ENCODE peak calls at places on chromosomes 4 and X, in eight cellular contexts. T, Q, E, B, M, G, J and V are unnamed samples.

GRCh38 chrX:102784550-102784949 is 64.0 kb downstream of the GPRASP3 start:
- DNase-seq in T (no peak), Q (no peak), E (no peak), B (no peak), M (no peak), G (no peak), J (no peak), V (no peak)

GRCh38 chr4:8830056-8830455 is 41.6 kb downstream of the HMX1 start:
- DNase-seq in T (no peak), Q (peak), E (no peak), B (no peak), M (no peak), G (no peak), J (no peak), V (no peak)

GRCh38 chr4:152385551-152385950 is 150.3 kb downstream of the FBXW7 start:
- DNase-seq in T (no peak), Q (no peak), E (no peak), B (no peak), M (no peak), G (no peak), J (no peak), V (no peak)

GRCh38 chr4:6278801-6279197 is 9.1 kb downstream of the WFS1 start:
- DNase-seq in T (peak), Q (no peak), E (no peak), B (no peak), M (no peak), G (no peak), J (no peak), V (no peak)

GRCh38 chr4:114563536-114564315 is 34.9 kb upstream of the UGT8 start:
- DNase-seq in T (peak), Q (no peak), E (no peak), B (no peak), M (no peak), G (no peak), J (no peak), V (no peak)

GRCh38 chrX:137573356-137574101 is 7.6 kb downstream of the ZIC3 start:
- DNase-seq in T (no peak), Q (no peak), E (no peak), B (no peak), M (peak), G (no peak), J (no peak), V (no peak)

GRCh38 chr4:39932776-39933402 is 44.8 kb downstream of the PDS5A start:
- DNase-seq in T (no peak), Q (no peak), E (no peak), B (no peak), M (no peak), G (no peak), J (no peak), V (no peak)

GRCh38 chrX:100089724-100090123 is 320.3 kb downstream of the PCDH19 start:
- DNase-seq in T (no peak), Q (no peak), E (no peak), B (no peak), M (no peak), G (no peak), J (no peak), V (no peak)

GRCh38 chrX:35289952-35290351 is 347.4 kb downstream of the FAM47B start:
- DNase-seq in T (no peak), Q (no peak), E (no peak), B (no peak), M (no peak), G (no peak), J (no peak), V (no peak)

GRCh38 chr4:123943976-123944375 is 547.4 kb downstream of the SPRY1 start:
- DNase-seq in T (no peak), Q (no peak), E (no peak), B (no peak), M (no peak), G (no peak), J (no peak), V (no peak)

GRCh38 chr4:107376293-107376692 is 340.2 kb upstream of the DKK2 start:
- DNase-seq in T (no peak), Q (no peak), E (no peak), B (no peak), M (no peak), G (no peak), J (no peak), V (no peak)

GRCh38 chrX:63934160-63934559 is 149.1 kb upstream of the ARHGEF9 start:
- DNase-seq in T (no peak), Q (no peak), E (no peak), B (no peak), M (no peak), G (no peak), J (no peak), V (no peak)

GRCh38 chrX:49041683-49042529 is 1.3 kb downstream of the TFE3 start:
- DNase-seq in T (peak), Q (no peak), E (no peak), B (no peak), M (no peak), G (no peak), J (no peak), V (peak)

GRCh38 chr4:88661724-88662123 is 35.9 kb downstream of the NAP1L5 start:
- DNase-seq in T (peak), Q (no peak), E (no peak), B (no peak), M (no peak), G (no peak), J (no peak), V (no peak)

GRCh38 chr4:144267084-144267483 is 126.6 kb upstream of the GYPA start:
- DNase-seq in T (no peak), Q (no peak), E (no peak), B (no peak), M (no peak), G (no peak), J (no peak), V (no peak)

GRCh38 chrX:46294234-46294633 is 251.0 kb downstream of the ZNF674 start:
- DNase-seq in T (peak), Q (no peak), E (no peak), B (no peak), M (no peak), G (no peak), J (no peak), V (no peak)

GRCh38 chr4:102819588-102820365 is 7.6 kb downstream of the UBE2D3 start:
- DNase-seq in T (no peak), Q (no peak), E (no peak), B (no peak), M (no peak), G (no peak), J (no peak), V (no peak)

GRCh38 chr4:172892300-172892699 is 276.3 kb upstream of the GALNT7 start:
- DNase-seq in T (no peak), Q (no peak), E (no peak), B (no peak), M (no peak), G (no peak), J (no peak), V (no peak)

GRCh38 chr4:25839687-25840086 is 23.1 kb downstream of the SEL1L3 start:
- DNase-seq in T (no peak), Q (no peak), E (no peak), B (no peak), M (no peak), G (no peak), J (no peak), V (no peak)

GRCh38 chr4:62162606-62163005 is 962.5 kb downstream of the ADGRL3 start:
- DNase-seq in T (no peak), Q (no peak), E (no peak), B (no peak), M (no peak), G (no peak), J (no peak), V (no peak)

GRCh38 chr4:159047478-159048165 is 55.3 kb upstream of the RAPGEF2 start:
- DNase-seq in T (peak), Q (no peak), E (no peak), B (no peak), M (no peak), G (no peak), J (no peak), V (no peak)

GRCh38 chrX:39418132-39418935 is 617.1 kb downstream of the MID1IP1 start:
- DNase-seq in T (no peak), Q (no peak), E (no peak), B (peak), M (no peak), G (no peak), J (no peak), V (no peak)

GRCh38 chr4:154491341-154491679 is 289 bp downstream of the DCHS2 start:
- DNase-seq in T (no peak), Q (peak), E (peak), B (peak), M (no peak), G (no peak), J (no peak), V (peak)

GRCh38 chr4:108619372-108620100 is 840 bp upstream of the RPL34 start:
- DNase-seq in T (no peak), Q (no peak), E (no peak), B (peak), M (no peak), G (no peak), J (peak), V (no peak)

GRCh38 chrX:152814048-152814447 is 16.5 kb downstream of the CETN2 start:
- DNase-seq in T (no peak), Q (no peak), E (no peak), B (no peak), M (no peak), G (no peak), J (no peak), V (no peak)

GRCh38 chrX:129842510-129843208 is 1.0 kb downstream of the ZDHHC9 start:
- DNase-seq in T (no peak), Q (peak), E (no peak), B (peak), M (no peak), G (no peak), J (peak), V (peak)

GRCh38 chr4:157992038-157992706 is 180.7 kb downstream of the GASK1B start:
- DNase-seq in T (peak), Q (no peak), E (no peak), B (peak), M (peak), G (no peak), J (no peak), V (peak)

GRCh38 chr4:5114911-5115310 is 63.6 kb downstream of the STK32B start:
- DNase-seq in T (no peak), Q (no peak), E (no peak), B (no peak), M (no peak), G (no peak), J (no peak), V (no peak)

GRCh38 chr4:180960758-180961401 is 1282.3 kb upstream of the TENM3 start:
- DNase-seq in T (no peak), Q (no peak), E (no peak), B (peak), M (no peak), G (no peak), J (no peak), V (peak)

GRCh38 chrX:41045960-41046567 is 39.2 kb upstream of the USP9X start:
- DNase-seq in T (no peak), Q (peak), E (no peak), B (peak), M (no peak), G (no peak), J (no peak), V (no peak)

GRCh38 chr4:141571793-141572192 is 64.6 kb upstream of the IL15 start:
- DNase-seq in T (no peak), Q (no peak), E (no peak), B (no peak), M (no peak), G (no peak), J (no peak), V (no peak)